ENCODE peak calls at places on chromosomes 4 and X, in five cellular contexts. B is HepG2, J is GM23338, S is A549, L is GM12878. H is an unnamed sample.

GRCh38 chr4:124333466-124333865 is 379.1 kb downstream of the ANKRD50 start:
- DNase-seq in B (no peak), J (no peak), S (no peak), L (no peak), H (no peak)

GRCh38 chrX:53047228-53047627 is 1.4 kb upstream of the GPR173 start:
- DNase-seq in B (no peak), J (peak), S (peak), L (no peak), H (peak)

GRCh38 chr4:1154126-1154522 is 18.3 kb downstream of the SPON2 start:
- DNase-seq in B (no peak), J (no peak), S (no peak), L (no peak), H (no peak)

GRCh38 chrX:153667281-153667831 is 6.3 kb downstream of the PNCK start:
- DNase-seq in B (no peak), J (no peak), S (no peak), L (no peak), H (no peak)

GRCh38 chrX:73916931-73917657 is 354.1 kb downstream of the CHIC1 start:
- DNase-seq in B (no peak), J (peak), S (peak), L (no peak), H (no peak)

GRCh38 chrX:106899841-106900240 is 3.3 kb downstream of the RIPPLY1 start:
- DNase-seq in B (no peak), J (no peak), S (no peak), L (no peak), H (no peak)

GRCh38 chrX:28613558-28613957 is 26.3 kb downstream of the IL1RAPL1 start:
- DNase-seq in B (no peak), J (no peak), S (no peak), L (no peak), H (no peak)

GRCh38 chr4:114028071-114028470 is 48.6 kb upstream of the ARSJ start:
- DNase-seq in B (no peak), J (no peak), S (no peak), L (no peak), H (no peak)

GRCh38 chrX:45515262-45516215 is 314.9 kb upstream of the DIPK2B start:
- DNase-seq in B (peak), J (peak), S (peak), L (no peak), H (peak)

GRCh38 chrX:107025538-107025937 is 25.5 kb upstream of the MORC4 start:
- DNase-seq in B (peak), J (peak), S (peak), L (no peak), H (peak)

GRCh38 chr4:176789955-176790354 is 2.8 kb downstream of the VEGFC start:
- DNase-seq in B (peak), J (peak), S (no peak), L (no peak), H (peak)

GRCh38 chrX:54950730-54951375 is 30.2 kb downstream of the TRO start:
- DNase-seq in B (no peak), J (no peak), S (no peak), L (no peak), H (no peak)

GRCh38 chr4:5051210-5051691 is at the start of gene STK32B:
- DNase-seq in B (no peak), J (peak), S (peak), L (no peak), H (peak)

GRCh38 chrX:14694631-14695030 is 165.3 kb downstream of the GLRA2 start:
- DNase-seq in B (no peak), J (no peak), S (no peak), L (no peak), H (no peak)

GRCh38 chrX:14702145-14702544 is 170.7 kb downstream of the FANCB start:
- DNase-seq in B (no peak), J (no peak), S (no peak), L (no peak), H (no peak)

GRCh38 chrX:14698770-14699169 is 169.4 kb downstream of the GLRA2 start:
- DNase-seq in B (no peak), J (no peak), S (no peak), L (no peak), H (no peak)

GRCh38 chrX:14700982-14701381 is 171.6 kb downstream of the GLRA2 start:
- DNase-seq in B (no peak), J (no peak), S (no peak), L (no peak), H (no peak)

DNA sequence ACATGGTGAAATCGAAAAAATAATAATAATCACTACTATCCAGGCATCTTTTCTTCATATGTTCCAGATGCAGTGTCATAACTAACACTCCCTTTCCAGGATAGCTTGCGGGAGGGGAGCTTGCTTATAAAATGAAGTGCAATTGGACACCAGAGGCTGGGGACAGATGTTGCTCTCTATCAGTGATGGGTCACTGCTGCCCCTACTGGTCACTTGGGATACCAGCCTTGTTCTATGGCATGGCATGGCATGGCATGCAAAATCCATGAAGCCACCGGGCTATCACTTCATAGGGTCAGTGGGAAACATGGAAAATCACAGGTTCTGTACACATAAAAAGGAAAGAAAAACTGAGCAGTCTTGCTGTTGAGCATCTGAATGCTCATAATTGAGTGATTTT is 168.1 kb downstream of the GLRA2 start:
- DNase-seq in B (peak), J (peak), S (peak), L (no peak), H (peak)
- TF ChIP-seq REST in B (no peak), J (no peak), S (no peak), L (no peak), H (no peak)

GRCh38 chrX:15737957-15738685 is at the start of gene CA5B:
- DNase-seq in B (no peak), J (peak), S (peak), L (peak), H (peak)
- H3K4me3 ChIP-seq in B (no peak), J (peak), S (peak), L (peak), H (peak)

GRCh38 chr4:70511365-70511764 is 7.0 kb upstream of the AMTN start:
- DNase-seq in B (no peak), J (no peak), S (no peak), L (no peak), H (no peak)
- TF ChIP-seq REST in B (no peak), J (no peak), S (no peak), L (no peak), H (no peak)

GRCh38 chr4:156942991-156943390 is 28.6 kb downstream of the PDGFC start:
- DNase-seq in B (no peak), J (no peak), S (no peak), L (no peak), H (no peak)

GRCh38 chr4:156945532-156945931 is 26.1 kb downstream of the PDGFC start:
- DNase-seq in B (no peak), J (no peak), S (no peak), L (no peak), H (no peak)

GRCh38 chr4:156939151-156939550 is 32.4 kb downstream of the PDGFC start:
- DNase-seq in B (no peak), J (no peak), S (no peak), L (no peak), H (no peak)

GRCh38 chr4:156939801-156940200 is 31.8 kb downstream of the PDGFC start:
- DNase-seq in B (no peak), J (no peak), S (no peak), L (no peak), H (no peak)

DNA sequence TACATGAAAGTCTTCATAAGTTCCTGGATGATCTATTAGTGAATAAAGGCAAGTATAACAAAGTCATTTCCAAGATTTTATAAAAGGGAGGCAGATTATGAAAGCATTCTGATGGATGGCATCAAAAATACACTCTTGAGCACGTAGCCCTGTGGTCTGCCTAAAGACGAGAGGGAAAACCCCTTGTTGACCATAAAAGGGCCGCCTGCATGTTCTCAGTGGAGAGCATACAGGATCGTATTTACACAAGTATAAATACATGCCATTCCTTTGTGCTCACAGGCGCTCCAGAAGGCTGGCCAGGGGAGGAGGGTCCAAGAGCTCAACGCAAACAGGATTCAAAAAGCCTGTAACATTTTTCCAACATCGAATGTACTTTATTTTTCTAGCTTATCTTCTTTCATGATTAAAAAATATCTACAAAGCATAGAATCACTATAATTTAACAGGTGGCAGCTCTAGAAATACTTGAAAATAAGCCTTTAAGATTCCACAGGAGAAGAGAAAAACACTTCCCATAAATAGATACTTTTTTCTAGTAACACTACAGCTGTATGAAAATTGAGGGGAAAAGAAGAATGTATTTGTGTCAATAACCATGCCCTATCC is 29.6 kb downstream of the PDGFC start:
- DNase-seq in B (peak), J (peak), S (peak), L (no peak), H (no peak)
- H3K4me3 ChIP-seq in B (peak), J (no peak), S (no peak), L (no peak), H (peak)

GRCh38 chrX:97387004-97387403 is 503.3 kb downstream of the RPA4 start:
- DNase-seq in B (no peak), J (no peak), S (no peak), L (no peak), H (no peak)

GRCh38 chrX:97384685-97385084 is 501.0 kb downstream of the RPA4 start:
- DNase-seq in B (no peak), J (no peak), S (no peak), L (no peak), H (no peak)

GRCh38 chrX:97389761-97390192 is 506.1 kb downstream of the RPA4 start:
- DNase-seq in B (no peak), J (no peak), S (no peak), L (no peak), H (no peak)
- TF ChIP-seq REST in B (no peak), J (no peak), S (no peak), L (no peak), H (no peak)

GRCh38 chr4:6269400-6269650 is 325 bp upstream of the WFS1 start:
- DNase-seq in B (no peak), J (no peak), S (no peak), L (no peak), H (no peak)

GRCh38 chr4:6269651-6270511 is at the start of gene WFS1:
- DNase-seq in B (peak), J (peak), S (peak), L (peak), H (peak)

GRCh38 chr4:6271206-6271605 is 1.6 kb downstream of the WFS1 start:
- DNase-seq in B (no peak), J (no peak), S (no peak), L (no peak), H (no peak)

GRCh38 chr4:6271701-6272465 is 2.2 kb downstream of the WFS1 start:
- DNase-seq in B (no peak), J (no peak), S (no peak), L (no peak), H (no peak)

GRCh38 chr4:6270691-6271121 is 1.1 kb downstream of the WFS1 start:
- DNase-seq in B (no peak), J (no peak), S (no peak), L (no peak), H (no peak)
- H3K4me3 ChIP-seq in B (peak), J (peak), S (peak), L (peak), H (peak)

GRCh38 chrX:120250522-120251271 is at the start of gene ZBTB33:
- DNase-seq in B (peak), J (peak), S (peak), L (peak), H (peak)

GRCh38 chrX:120253784-120254183 is 3.2 kb downstream of the ZBTB33 start:
- DNase-seq in B (no peak), J (no peak), S (no peak), L (no peak), H (no peak)

GRCh38 chrX:120251471-120252011 is 929 bp downstream of the ZBTB33 start:
- DNase-seq in B (peak), J (peak), S (peak), L (no peak), H (peak)
- TF ChIP-seq REST in B (no peak), J (no peak), S (no peak), L (no peak), H (no peak)

GRCh38 chr4:141637565-141637964 is 1.2 kb downstream of the IL15 start:
- DNase-seq in B (no peak), J (no peak), S (no peak), L (no peak), H (no peak)
- H3K4me3 ChIP-seq in B (no peak), J (peak), S (peak), L (peak), H (peak)

H was measured in SK-N-SH.